ENCODE peak calls at places on chromosomes 4 and X, in six cellular contexts. F is left ventricle myocardium inferior, V is MV-4-11, B is brain microvascular endothelial cell, Z is T1000, M is hippocampal formation. H is an unnamed sample.

GRCh38 chr4:108762559-108763225 is at the start of gene ETNPPL:
- DNase-seq in F (peak; percentile 31), V (no peak), B (no peak), Z (no peak), M (no peak), H (no peak)

GRCh38 chrX:40303256-40304077 is 205.7 kb upstream of the BCOR start:
- DNase-seq in F (no peak), V (peak; percentile 86), B (no peak), Z (no peak), M (no peak), H (no peak)

GRCh38 chrX:12975999-12976558 is 1.2 kb downstream of the TMSB4X start:
- DNase-seq in F (peak; percentile 37), V (peak; percentile 48), B (peak; percentile 16), Z (no peak), M (no peak), H (no peak)

GRCh38 chr4:48375651-48376291 is 34.4 kb downstream of the SLAIN2 start:
- DNase-seq in F (no peak), V (no peak), B (peak; percentile 91), Z (peak; percentile 77), M (no peak), H (peak; percentile 18)

GRCh38 chr4:56662782-56663468 is 18.2 kb downstream of the HOPX start:
- DNase-seq in F (no peak), V (no peak), B (no peak), Z (no peak), M (no peak), H (no peak)

GRCh38 chr4:68905598-68906237 is 45.9 kb downstream of the UGT2A3 start:
- DNase-seq in F (no peak), V (no peak), B (no peak), Z (no peak), M (no peak), H (peak; percentile 70)

GRCh38 chrX:50067435-50068292 is 133.1 kb downstream of the AKAP4 start:
- DNase-seq in F (no peak), V (no peak), B (peak; percentile 40), Z (no peak), M (peak; percentile 30), H (peak; percentile 65)

GRCh38 chrX:96440941-96441340 is 243.7 kb upstream of the DIAPH2 start:
- DNase-seq in F (no peak), V (no peak), B (no peak), Z (no peak), M (no peak), H (no peak)

GRCh38 chrX:1727531-1728027 is 112.7 kb downstream of the ASMT start:
- DNase-seq in F (no peak), V (no peak), B (peak; percentile 55), Z (peak; percentile 69), M (no peak), H (no peak)

GRCh38 chr4:102519925-102520324 is 18.8 kb downstream of the NFKB1 start:
- DNase-seq in F (no peak), V (no peak), B (no peak), Z (no peak), M (no peak), H (no peak)

GRCh38 chr4:153209410-153209809 is 5.2 kb downstream of the TRIM2 start:
- DNase-seq in F (no peak), V (no peak), B (no peak), Z (no peak), M (no peak), H (no peak)

GRCh38 chr4:124060261-124060918 is 652.1 kb downstream of the ANKRD50 start:
- DNase-seq in F (peak; percentile 34), V (peak; percentile 78), B (peak; percentile 31), Z (no peak), M (peak; percentile 41), H (peak; percentile 54)

GRCh38 chr4:2596153-2596552 is 59.7 kb downstream of the FAM193A start:
- DNase-seq in F (no peak), V (no peak), B (no peak), Z (no peak), M (no peak), H (no peak)

GRCh38 chrX:119062750-119063374 is 9.9 kb upstream of the CT47C1 start:
- DNase-seq in F (no peak), V (no peak), B (peak; percentile 4), Z (no peak), M (no peak), H (no peak)

GRCh38 chr4:101155368-101155767 is 192.0 kb downstream of the PPP3CA start:
- DNase-seq in F (no peak), V (no peak), B (no peak), Z (no peak), M (no peak), H (no peak)

GRCh38 chr4:152104846-152105462 is 344.1 kb upstream of the GATB start:
- DNase-seq in F (no peak), V (no peak), B (no peak), Z (no peak), M (no peak), H (no peak)

GRCh38 chr4:1591107-1591506 is 93.0 kb downstream of the FAM53A start:
- DNase-seq in F (no peak), V (no peak), B (no peak), Z (no peak), M (no peak), H (no peak)

GRCh38 chr4:8747896-8748575 is 123.6 kb downstream of the HMX1 start:
- DNase-seq in F (no peak), V (no peak), B (no peak), Z (no peak), M (no peak), H (no peak)

GRCh38 chr4:114417214-114417613 is 181.4 kb upstream of the UGT8 start:
- DNase-seq in F (no peak), V (no peak), B (no peak), Z (no peak), M (no peak), H (no peak)

GRCh38 chrX:77788050-77788449 is 2.0 kb upstream of the ATRX start:
- DNase-seq in F (no peak), V (no peak), B (no peak), Z (no peak), M (no peak), H (no peak)

GRCh38 chr4:177308125-177308524 is 1.5 kb upstream of the NEIL3 start:
- DNase-seq in F (no peak), V (peak; percentile 88), B (peak; percentile 12), Z (peak; percentile 54), M (no peak), H (peak; percentile 40)

GRCh38 chrX:41009816-41010187 is 75.4 kb upstream of the USP9X start:
- DNase-seq in F (no peak), V (peak; percentile 50), B (no peak), Z (no peak), M (no peak), H (no peak)

GRCh38 chr4:177033632-177034031 is 240.9 kb upstream of the VEGFC start:
- DNase-seq in F (no peak), V (no peak), B (no peak), Z (no peak), M (no peak), H (no peak)

GRCh38 chrX:6708041-6708440 is 173.1 kb upstream of the VCX3A start:
- DNase-seq in F (no peak), V (no peak), B (no peak), Z (no peak), M (no peak), H (no peak)

GRCh38 chr4:153809307-153809706 is 20.4 kb upstream of the SFRP2 start:
- DNase-seq in F (no peak), V (no peak), B (no peak), Z (no peak), M (no peak), H (no peak)

GRCh38 chr4:136476773-136477172 is 1055.5 kb downstream of the PCDH18 start:
- DNase-seq in F (no peak), V (no peak), B (no peak), Z (no peak), M (no peak), H (no peak)

GRCh38 chrX:12162420-12162819 is 24.1 kb downstream of the FRMPD4 start:
- DNase-seq in F (no peak), V (no peak), B (no peak), Z (no peak), M (no peak), H (no peak)

GRCh38 chr4:83851261-83852084 is 315.6 kb downstream of the GPAT3 start:
- DNase-seq in F (no peak), V (no peak), B (peak; percentile 52), Z (no peak), M (no peak), H (no peak)

GRCh38 chr4:111773858-111774257 is 371.4 kb upstream of the FAM241A start:
- DNase-seq in F (no peak), V (no peak), B (no peak), Z (no peak), M (no peak), H (no peak)

GRCh38 chr4:158676076-158676475 is 4.0 kb downstream of the ETFDH start:
- DNase-seq in F (no peak), V (no peak), B (no peak), Z (no peak), M (no peak), H (no peak)

GRCh38 chr4:1325681-1326635 is 21.1 kb upstream of the UVSSA start:
- DNase-seq in F (no peak), V (no peak), B (no peak), Z (no peak), M (no peak), H (no peak)

GRCh38 chrX:111098874-111099273 is 2.9 kb downstream of the PAK3 start:
- DNase-seq in F (no peak), V (no peak), B (no peak), Z (no peak), M (peak; percentile 4), H (no peak)

H was measured in mucosa of gallbladder.